ENCODE peak calls at places on chromosomes 1 and 21, in five cellular contexts. A is CD4-positive, CD25-positive, alpha-beta regulatory T cell; W is spleen; V is hepatocyte; F is upper lobe of right lung. S is an unnamed sample. For H3K4me1, the result is how much of the 10 kb centered on the place peaks cover.

GRCh38 chr1:24724345-24725208 is 20.7 kb upstream of the CLIC4 start:
- DNase-seq in A (no peak), W (no peak), V (peak), F (no peak), S (no peak)

GRCh38 chr1:236880209-236880608 is 85.1 kb downstream of the MTR start:
- DNase-seq in A (no peak), W (no peak), V (no peak), F (no peak), S (no peak)

GRCh38 chr1:114026797-114027196 is 47.5 kb downstream of the OLFML3 start:
- DNase-seq in A (no peak), W (no peak), V (no peak), F (no peak), S (no peak)

GRCh38 chr1:168225476-168226190 is at the start of gene SFT2D2:
- DNase-seq in A (peak), W (peak), V (peak), F (peak), S (peak)

GRCh38 chr1:32273389-32274208 is 18.3 kb upstream of the HDAC1 start:
- DNase-seq in A (peak), W (peak), V (peak), F (no peak), S (no peak)

GRCh38 chr1:54542120-54542961 is 5.7 kb upstream of the ACOT11 start:
- DNase-seq in A (peak), W (peak), V (peak), F (peak), S (peak)

GRCh38 chr1:234676103-234676594 is 66.2 kb upstream of the IRF2BP2 start:
- DNase-seq in A (peak), W (peak), V (peak), F (peak), S (peak)

GRCh38 chr1:209095627-209096595 is 487.6 kb upstream of the CAMK1G start:
- DNase-seq in A (no peak), W (no peak), V (peak), F (no peak), S (no peak)

GRCh38 chr1:60265560-60266535 is 192.3 kb upstream of the C1orf87 start:
- DNase-seq in A (no peak), W (no peak), V (no peak), F (no peak), S (no peak)

GRCh38 chr1:224181453-224181810 is 1.6 kb upstream of the DEGS1 start:
- DNase-seq in A (no peak), W (no peak), V (no peak), F (no peak), S (no peak)

GRCh38 chr1:209387271-209387968 is 196.1 kb upstream of the CAMK1G start:
- DNase-seq in A (no peak), W (no peak), V (no peak), F (no peak), S (no peak)

GRCh38 chr21:42764883-42765282 is 111.5 kb downstream of the PDE9A start:
- DNase-seq in A (no peak), W (no peak), V (no peak), F (no peak), S (no peak)

GRCh38 chr1:245753807-245754206 is 599.0 kb downstream of the KIF26B start:
- DNase-seq in A (no peak), W (no peak), V (no peak), F (no peak), S (no peak)

GRCh38 chr1:203072911-203073310 is 12.9 kb downstream of the MYOG start:
- DNase-seq in A (no peak), W (no peak), V (no peak), F (no peak), S (no peak)

GRCh38 chr1:151945725-151946365 is 36.5 kb upstream of the THEM4 start:
- DNase-seq in A (peak), W (no peak), V (peak), F (peak), S (no peak)

GRCh38 chr1:198206292-198206691 is 49.5 kb downstream of the NEK7 start:
- DNase-seq in A (no peak), W (no peak), V (no peak), F (no peak), S (no peak)

GRCh38 chr1:230431517-230431916 is 5.4 kb upstream of the PGBD5 start:
- DNase-seq in A (no peak), W (no peak), V (no peak), F (no peak), S (no peak)

GRCh38 chr1:54743827-54744226 is 20.5 kb downstream of the PARS2 start:
- DNase-seq in A (no peak), W (no peak), V (no peak), F (no peak), S (no peak)

GRCh38 chr21:33947451-33948095 is 32.0 kb upstream of the ATP5PO start:
- DNase-seq in A (peak), W (no peak), V (peak), F (peak), S (peak)

GRCh38 chr1:232306269-232306911 is 323.5 kb downstream of the SIPA1L2 start:
- DNase-seq in A (no peak), W (no peak), V (no peak), F (peak), S (peak)

GRCh38 chr21:34336756-34337391 is 26.9 kb upstream of the KCNE2 start:
- DNase-seq in A (no peak), W (no peak), V (no peak), F (no peak), S (no peak)

GRCh38 chr1:186985889-186986491 is 157.2 kb downstream of the PLA2G4A start:
- DNase-seq in A (no peak), W (no peak), V (peak), F (no peak), S (no peak)

GRCh38 chr1:77415585-77415984 is 133.8 kb downstream of the AK5 start:
- DNase-seq in A (no peak), W (no peak), V (no peak), F (no peak), S (no peak)

GRCh38 chr21:25691931-25692330 is 42.8 kb downstream of the ATP5PF start:
- DNase-seq in A (no peak), W (no peak), V (no peak), F (no peak), S (no peak)

GRCh38 chr21:40952551-40953330 is 105.8 kb upstream of the DSCAM start:
- DNase-seq in A (no peak), W (no peak), V (no peak), F (no peak), S (no peak)

GRCh38 chr1:113123737-113124136 is 50.7 kb downstream of the LRIG2 start:
- DNase-seq in A (no peak), W (no peak), V (no peak), F (no peak), S (no peak)

GRCh38 chr1:37764888-37765441 is at the start of gene EPHA10:
- DNase-seq in A (no peak), W (no peak), V (no peak), F (no peak), S (no peak)

GRCh38 chr1:236480758-236481436 is 42.9 kb upstream of the LGALS8 start:
- DNase-seq in A (no peak), W (no peak), V (no peak), F (no peak), S (no peak)

GRCh38 chr1:183063349-183063748 is 40.1 kb downstream of the LAMC1 start:
- DNase-seq in A (no peak), W (no peak), V (no peak), F (no peak), S (no peak)

GRCh38 chr1:220776725-220777326 is 9.9 kb upstream of the MTARC1 start:
- DNase-seq in A (peak), W (peak), V (peak), F (peak), S (peak)

GRCh38 chr1:101198842-101199636 is 37.8 kb upstream of the S1PR1 start:
- DNase-seq in A (no peak), W (no peak), V (no peak), F (no peak), S (no peak)

GRCh38 chr21:45880097-45881068 is 101.2 kb upstream of the COL6A1 start:
- DNase-seq in A (peak), W (peak), V (peak), F (peak), S (peak)

GRCh38 chr1:9589144-9589718 is 520 bp downstream of the TMEM201 start:
- DNase-seq in A (peak), W (peak), V (peak), F (peak), S (peak)

GRCh38 chr1:234970731-234971476 is 157.7 kb downstream of the TOMM20 start:
- DNase-seq in A (no peak), W (no peak), V (peak), F (peak), S (peak)

GRCh38 chr1:161251579-161251978 is 7.0 kb upstream of the PCP4L1 start:
- DNase-seq in A (no peak), W (no peak), V (no peak), F (peak), S (no peak)

GRCh38 chr1:167820684-167821355 is 93.1 kb downstream of the ADCY10 start:
- DNase-seq in A (no peak), W (no peak), V (no peak), F (no peak), S (no peak)

GRCh38 chr21:35586305-35586704 is 474.0 kb downstream of the SETD4 start:
- DNase-seq in A (no peak), W (no peak), V (no peak), F (no peak), S (no peak)

GRCh38 chr1:117180571-117180970 is 30.2 kb downstream of the VTCN1 start:
- DNase-seq in A (no peak), W (no peak), V (no peak), F (no peak), S (no peak)

GRCh38 chr1:98661544-98662353 is at the start of gene SNX7:
- DNase-seq in A (no peak), W (peak), V (peak), F (peak), S (peak)

GRCh38 chr1:112904071-112904830 is 51.7 kb downstream of the SLC16A1 start:
- DNase-seq in A (no peak), W (no peak), V (peak), F (no peak), S (no peak)

GRCh38 chr1:206918076-206918475 is 3.7 kb downstream of the FCMR start:
- DNase-seq in A (no peak), W (peak), V (no peak), F (no peak), S (no peak)

GRCh38 chr1:206915085-206915735 is 6.5 kb downstream of the FCMR start:
- DNase-seq in A (no peak), W (peak), V (no peak), F (no peak), S (no peak)

GRCh38 chr1:206912445-206913095 is 9.2 kb downstream of the FCMR start:
- DNase-seq in A (peak), W (peak), V (peak), F (no peak), S (no peak)

GRCh38 chr1:206914138-206914537 is 7.6 kb downstream of the FCMR start:
- DNase-seq in A (no peak), W (no peak), V (no peak), F (no peak), S (no peak)

GRCh38 chr1:206916000-206916709 is 5.6 kb downstream of the FCMR start:
- DNase-seq in A (no peak), W (peak), V (no peak), F (no peak), S (no peak)
- H3K4me1 ChIP-seq in A (half or more), W (half or more), V (under half), F (under half), S (under half)

GRCh38 chr1:63833346-63834065 is 59.7 kb downstream of the ROR1 start:
- DNase-seq in A (no peak), W (no peak), V (no peak), F (no peak), S (no peak)
- H3K4me1 ChIP-seq in A (under half), W (under half), V (under half), F (under half), S (under half)

GRCh38 chr1:6658359-6658758 is 33.7 kb downstream of the THAP3 start:
- DNase-seq in A (no peak), W (no peak), V (no peak), F (no peak), S (no peak)
- H3K4me1 ChIP-seq in A (under half), W (under half), V (under half), F (under half), S (under half)

GRCh38 chr1:20191266-20191665 is 4.9 kb upstream of the PLA2G2C start:
- DNase-seq in A (no peak), W (no peak), V (no peak), F (no peak), S (no peak)
- H3K4me1 ChIP-seq in A (under half), W (under half), V (under half), F (under half), S (under half)

DNA sequence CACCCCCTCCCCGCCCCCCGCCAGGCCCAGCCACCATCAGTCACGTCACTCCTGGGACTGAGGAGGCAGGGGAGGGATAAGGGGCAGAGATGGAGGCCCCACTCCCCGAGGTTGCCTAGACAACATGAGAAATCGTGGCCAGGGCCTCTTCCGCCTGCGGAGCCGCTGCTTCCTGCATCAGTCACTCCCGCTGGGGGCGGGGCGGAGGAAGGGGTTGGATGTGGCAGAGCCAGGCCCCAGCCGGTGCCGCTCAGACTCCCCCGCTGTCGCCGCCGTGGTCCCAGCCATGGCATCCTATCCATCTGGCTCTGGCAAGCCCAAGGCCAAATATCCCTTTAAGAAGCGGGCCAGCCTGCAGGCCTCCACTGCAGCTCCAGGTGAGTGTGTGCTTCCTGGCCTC is 1.3 kb downstream of the AMPD2 start:
- DNase-seq in A (peak), W (peak), V (peak), F (peak), S (peak)
- H3K4me1 ChIP-seq in A (half or more), W (half or more), V (under half), F (half or more), S (half or more)

GRCh38 chr1:27547220-27548116 is 56.5 kb downstream of the AHDC1 start:
- DNase-seq in A (no peak), W (no peak), V (no peak), F (no peak), S (no peak)
- H3K4me1 ChIP-seq in A (under half), W (half or more), V (under half), F (under half), S (under half)

GRCh38 chr1:8019229-8019620 is 6.9 kb downstream of the ERRFI1 start:
- DNase-seq in A (no peak), W (no peak), V (no peak), F (no peak), S (no peak)
- H3K4me1 ChIP-seq in A (under half), W (under half), V (half or more), F (half or more), S (half or more)

DNA sequence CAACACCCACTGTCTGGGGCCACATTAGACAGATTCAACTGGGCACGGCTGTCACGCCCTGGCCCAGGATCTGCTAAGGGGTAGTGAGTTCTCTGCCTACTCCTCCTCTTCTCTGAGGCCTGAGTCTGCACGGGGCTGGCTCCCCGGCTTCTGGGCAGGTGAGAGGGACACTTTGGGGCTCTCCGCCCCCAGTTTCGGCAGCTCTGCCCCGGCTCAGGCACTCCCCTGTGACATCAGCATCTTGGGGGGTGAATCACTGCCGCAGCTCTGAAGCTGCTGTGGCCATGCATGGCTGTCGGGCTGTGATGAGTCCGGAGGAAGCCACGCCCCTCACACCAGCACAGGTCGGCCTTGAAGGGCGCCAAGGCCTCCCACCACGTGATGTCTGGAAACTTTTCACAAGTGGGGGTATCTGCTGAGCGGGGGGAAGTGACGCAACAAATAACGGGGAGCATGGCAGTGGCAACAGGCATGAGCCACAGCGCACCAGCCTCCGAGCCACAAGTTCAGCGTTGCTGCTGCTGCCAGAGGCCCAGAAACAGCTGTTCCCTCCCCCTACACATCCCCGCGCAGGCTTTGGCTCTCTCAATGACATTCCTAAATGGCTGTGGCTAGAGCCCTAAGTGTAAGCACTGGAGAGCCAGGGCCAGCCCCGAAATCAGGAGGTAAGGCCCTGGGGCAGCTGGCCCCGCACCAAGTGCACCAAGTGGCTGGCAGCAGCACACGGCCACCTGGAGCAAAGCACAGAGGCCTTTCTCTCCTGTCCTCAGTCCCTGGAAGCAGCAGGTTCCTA is 26.3 kb downstream of the ZBTB17 start:
- DNase-seq in A (peak), W (peak), V (peak), F (peak), S (peak)
- H3K4me1 ChIP-seq in A (half or more), W (half or more), V (under half), F (half or more), S (half or more)

DNA sequence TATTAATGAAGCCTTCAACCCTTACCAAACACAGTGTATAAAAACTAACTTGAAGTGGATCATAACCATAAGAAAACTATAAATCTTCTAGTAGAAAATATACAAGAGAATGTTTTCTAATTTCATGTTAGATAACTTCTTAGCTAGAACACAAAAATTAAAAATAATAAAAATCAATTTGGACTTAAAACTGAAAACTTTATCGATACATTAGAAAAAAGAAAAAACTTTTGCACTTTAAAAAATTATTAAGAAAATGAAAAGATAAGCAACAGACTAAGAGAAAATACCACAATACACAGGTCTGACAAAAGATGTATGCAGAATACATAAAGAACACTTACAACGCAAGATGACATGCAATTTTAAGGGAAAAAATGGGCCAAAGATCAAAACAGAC is 8.7 kb downstream of the COP1 start:
- DNase-seq in A (no peak), W (no peak), V (no peak), F (no peak), S (no peak)
- H3K4me1 ChIP-seq in A (under half), W (half or more), V (under half), F (under half), S (under half)